ENCODE peak calls at places on chromosomes 13 and 19, in five cellular contexts. One of them, this sample, is unnamed.

GRCh38 chr13:27728271-27728670 is 64.0 kb upstream of the GSX1 start:
- DNase-seq in CD8-positive, alpha-beta memory T cell: no peak
- DNase-seq in left cardiac atrium: no peak
- DNase-seq in mucosa of gallbladder: no peak
- DNase-seq in stimulated activated CD8-positive, alpha-beta memory T cell treated with anti-CD3 and anti-CD28 coated beads, Interleukin-15, amount 100 ng/mL, for 1 hour: no peak
- DNase-seq in this sample: no peak

GRCh38 chr13:64675256-64675892 is 2554.8 kb downstream of the PCDH9 start:
- DNase-seq in CD8-positive, alpha-beta memory T cell: no peak
- DNase-seq in left cardiac atrium: no peak
- DNase-seq in mucosa of gallbladder: no peak
- DNase-seq in stimulated activated CD8-positive, alpha-beta memory T cell treated with anti-CD3 and anti-CD28 coated beads, Interleukin-15, amount 100 ng/mL, for 1 hour: no peak
- DNase-seq in this sample: no peak

GRCh38 chr19:13929956-13930355 is 8.3 kb downstream of the PODNL1 start:
- DNase-seq in CD8-positive, alpha-beta memory T cell: no peak
- DNase-seq in left cardiac atrium: no peak
- DNase-seq in mucosa of gallbladder: no peak
- DNase-seq in stimulated activated CD8-positive, alpha-beta memory T cell treated with anti-CD3 and anti-CD28 coated beads, Interleukin-15, amount 100 ng/mL, for 1 hour: no peak
- DNase-seq in this sample: no peak

GRCh38 chr13:79044415-79044814 is 361.6 kb downstream of the RBM26 start:
- DNase-seq in CD8-positive, alpha-beta memory T cell: no peak
- DNase-seq in left cardiac atrium: no peak
- DNase-seq in mucosa of gallbladder: no peak
- DNase-seq in stimulated activated CD8-positive, alpha-beta memory T cell treated with anti-CD3 and anti-CD28 coated beads, Interleukin-15, amount 100 ng/mL, for 1 hour: no peak
- DNase-seq in this sample: no peak

GRCh38 chr13:63433546-63434150 is 2018.0 kb upstream of the PCDH20 start:
- DNase-seq in CD8-positive, alpha-beta memory T cell: no peak
- DNase-seq in left cardiac atrium: no peak
- DNase-seq in mucosa of gallbladder: no peak
- DNase-seq in stimulated activated CD8-positive, alpha-beta memory T cell treated with anti-CD3 and anti-CD28 coated beads, Interleukin-15, amount 100 ng/mL, for 1 hour: no peak
- DNase-seq in this sample: no peak

GRCh38 chr13:113205428-113205931 is 3.0 kb downstream of the PCID2 start:
- DNase-seq in CD8-positive, alpha-beta memory T cell: no peak
- DNase-seq in left cardiac atrium: no peak
- DNase-seq in mucosa of gallbladder: no peak
- DNase-seq in stimulated activated CD8-positive, alpha-beta memory T cell treated with anti-CD3 and anti-CD28 coated beads, Interleukin-15, amount 100 ng/mL, for 1 hour: no peak
- DNase-seq in this sample: no peak

GRCh38 chr19:20367811-20368294 is 197.7 kb downstream of the ZNF737 start:
- DNase-seq in CD8-positive, alpha-beta memory T cell: no peak
- DNase-seq in left cardiac atrium: no peak
- DNase-seq in mucosa of gallbladder: no peak
- DNase-seq in stimulated activated CD8-positive, alpha-beta memory T cell treated with anti-CD3 and anti-CD28 coated beads, Interleukin-15, amount 100 ng/mL, for 1 hour: no peak
- DNase-seq in this sample: no peak

GRCh38 chr13:98450495-98451167 is 126.3 kb downstream of the STK24 start:
- DNase-seq in CD8-positive, alpha-beta memory T cell: peak
- DNase-seq in left cardiac atrium: peak
- DNase-seq in mucosa of gallbladder: no peak
- DNase-seq in stimulated activated CD8-positive, alpha-beta memory T cell treated with anti-CD3 and anti-CD28 coated beads, Interleukin-15, amount 100 ng/mL, for 1 hour: no peak
- DNase-seq in this sample: no peak

GRCh38 chr13:109297628-109298027 is 488.8 kb downstream of the IRS2 start:
- DNase-seq in CD8-positive, alpha-beta memory T cell: no peak
- DNase-seq in left cardiac atrium: no peak
- DNase-seq in mucosa of gallbladder: no peak
- DNase-seq in stimulated activated CD8-positive, alpha-beta memory T cell treated with anti-CD3 and anti-CD28 coated beads, Interleukin-15, amount 100 ng/mL, for 1 hour: no peak
- DNase-seq in this sample: no peak

GRCh38 chr13:52452470-52452869 is 2.0 kb upstream of the VPS36 start:
- DNase-seq in CD8-positive, alpha-beta memory T cell: no peak
- DNase-seq in left cardiac atrium: no peak
- DNase-seq in mucosa of gallbladder: no peak
- DNase-seq in stimulated activated CD8-positive, alpha-beta memory T cell treated with anti-CD3 and anti-CD28 coated beads, Interleukin-15, amount 100 ng/mL, for 1 hour: no peak
- DNase-seq in this sample: no peak

GRCh38 chr13:113631341-113632095 is 26.5 kb downstream of the ATP4B start:
- DNase-seq in CD8-positive, alpha-beta memory T cell: no peak
- DNase-seq in left cardiac atrium: peak
- DNase-seq in mucosa of gallbladder: no peak
- DNase-seq in stimulated activated CD8-positive, alpha-beta memory T cell treated with anti-CD3 and anti-CD28 coated beads, Interleukin-15, amount 100 ng/mL, for 1 hour: no peak
- DNase-seq in this sample: no peak

GRCh38 chr13:49046002-49046401 is 70.3 kb downstream of the FNDC3A start:
- DNase-seq in CD8-positive, alpha-beta memory T cell: no peak
- DNase-seq in left cardiac atrium: no peak
- DNase-seq in mucosa of gallbladder: no peak
- DNase-seq in stimulated activated CD8-positive, alpha-beta memory T cell treated with anti-CD3 and anti-CD28 coated beads, Interleukin-15, amount 100 ng/mL, for 1 hour: no peak
- DNase-seq in this sample: no peak

GRCh38 chr19:40322271-40322610 is 26.0 kb downstream of the C19orf47 start:
- DNase-seq in CD8-positive, alpha-beta memory T cell: no peak
- DNase-seq in left cardiac atrium: no peak
- DNase-seq in mucosa of gallbladder: no peak
- DNase-seq in stimulated activated CD8-positive, alpha-beta memory T cell treated with anti-CD3 and anti-CD28 coated beads, Interleukin-15, amount 100 ng/mL, for 1 hour: no peak
- DNase-seq in this sample: no peak

GRCh38 chr19:827710-828321 is at the start of gene AZU1:
- DNase-seq in CD8-positive, alpha-beta memory T cell: no peak
- DNase-seq in left cardiac atrium: no peak
- DNase-seq in mucosa of gallbladder: no peak
- DNase-seq in stimulated activated CD8-positive, alpha-beta memory T cell treated with anti-CD3 and anti-CD28 coated beads, Interleukin-15, amount 100 ng/mL, for 1 hour: no peak
- DNase-seq in this sample: peak

GRCh38 chr13:97131447-97131846 is 90.7 kb upstream of the MBNL2 start:
- DNase-seq in CD8-positive, alpha-beta memory T cell: no peak
- DNase-seq in left cardiac atrium: no peak
- DNase-seq in mucosa of gallbladder: no peak
- DNase-seq in stimulated activated CD8-positive, alpha-beta memory T cell treated with anti-CD3 and anti-CD28 coated beads, Interleukin-15, amount 100 ng/mL, for 1 hour: no peak
- DNase-seq in this sample: no peak

GRCh38 chr13:34011552-34012085 is 193.7 kb downstream of the RFC3 start:
- DNase-seq in CD8-positive, alpha-beta memory T cell: no peak
- DNase-seq in left cardiac atrium: no peak
- DNase-seq in mucosa of gallbladder: no peak
- DNase-seq in stimulated activated CD8-positive, alpha-beta memory T cell treated with anti-CD3 and anti-CD28 coated beads, Interleukin-15, amount 100 ng/mL, for 1 hour: no peak
- DNase-seq in this sample: peak

GRCh38 chr13:33642374-33643065 is 175.4 kb upstream of the RFC3 start:
- DNase-seq in CD8-positive, alpha-beta memory T cell: no peak
- DNase-seq in left cardiac atrium: peak
- DNase-seq in mucosa of gallbladder: peak
- DNase-seq in stimulated activated CD8-positive, alpha-beta memory T cell treated with anti-CD3 and anti-CD28 coated beads, Interleukin-15, amount 100 ng/mL, for 1 hour: no peak
- DNase-seq in this sample: no peak

GRCh38 chr13:86986448-86986847 is 684.7 kb upstream of the SLITRK5 start:
- DNase-seq in CD8-positive, alpha-beta memory T cell: no peak
- DNase-seq in left cardiac atrium: no peak
- DNase-seq in mucosa of gallbladder: no peak
- DNase-seq in stimulated activated CD8-positive, alpha-beta memory T cell treated with anti-CD3 and anti-CD28 coated beads, Interleukin-15, amount 100 ng/mL, for 1 hour: no peak
- DNase-seq in this sample: no peak

GRCh38 chr19:29446331-29446730 is 79.5 kb upstream of the VSTM2B start:
- DNase-seq in CD8-positive, alpha-beta memory T cell: no peak
- DNase-seq in left cardiac atrium: no peak
- DNase-seq in mucosa of gallbladder: no peak
- DNase-seq in stimulated activated CD8-positive, alpha-beta memory T cell treated with anti-CD3 and anti-CD28 coated beads, Interleukin-15, amount 100 ng/mL, for 1 hour: no peak
- DNase-seq in this sample: no peak

GRCh38 chr19:36128392-36128736 is 11.5 kb upstream of the CAPNS1 start:
- DNase-seq in CD8-positive, alpha-beta memory T cell: no peak
- DNase-seq in left cardiac atrium: no peak
- DNase-seq in mucosa of gallbladder: no peak
- DNase-seq in stimulated activated CD8-positive, alpha-beta memory T cell treated with anti-CD3 and anti-CD28 coated beads, Interleukin-15, amount 100 ng/mL, for 1 hour: no peak
- DNase-seq in this sample: peak

GRCh38 chr13:35865341-35866240 is 265.6 kb downstream of the DCLK1 start:
- DNase-seq in CD8-positive, alpha-beta memory T cell: no peak
- DNase-seq in left cardiac atrium: no peak
- DNase-seq in mucosa of gallbladder: no peak
- DNase-seq in stimulated activated CD8-positive, alpha-beta memory T cell treated with anti-CD3 and anti-CD28 coated beads, Interleukin-15, amount 100 ng/mL, for 1 hour: no peak
- DNase-seq in this sample: no peak